ENCODE peak calls at places on chromosome 11, in eight cellular contexts. One of them, this sample, is unnamed.

GRCh38 chr11:59562292-59562691 is 51.0 kb downstream of the OR4D9 start:
- DNase-seq in MM.1S: no peak
- DNase-seq in GM23338: no peak
- DNase-seq in HCT116: no peak
- DNase-seq in PC-3: no peak
- DNase-seq in SK-N-SH: no peak
- DNase-seq in neural progenitor cell: no peak
- DNase-seq in hepatocyte: no peak
- DNase-seq in this sample: no peak

GRCh38 chr11:84390441-84391078 is 1104.4 kb upstream of the CCDC90B start:
- DNase-seq in MM.1S: no peak
- DNase-seq in PC-3: peak
- DNase-seq in neural progenitor cell: peak
- DNase-seq in SK-N-SH: no peak
- DNase-seq in HCT116: no peak
- DNase-seq in hepatocyte: peak
- DNase-seq in GM23338: peak
- DNase-seq in this sample: no peak

GRCh38 chr11:1530686-1531256 is 41.3 kb downstream of the DUSP8 start:
- DNase-seq in HCT116: no peak
- DNase-seq in MM.1S: no peak
- DNase-seq in GM23338: no peak
- DNase-seq in neural progenitor cell: no peak
- DNase-seq in PC-3: no peak
- DNase-seq in SK-N-SH: no peak
- DNase-seq in hepatocyte: no peak
- DNase-seq in this sample: no peak

GRCh38 chr11:75719639-75720239 is 2.1 kb downstream of the MOGAT2 start:
- DNase-seq in neural progenitor cell: no peak
- DNase-seq in MM.1S: no peak
- DNase-seq in HCT116: no peak
- DNase-seq in SK-N-SH: no peak
- DNase-seq in hepatocyte: no peak
- DNase-seq in PC-3: no peak
- DNase-seq in GM23338: no peak
- DNase-seq in this sample: no peak

GRCh38 chr11:19639603-19640002 is 73.0 kb upstream of the NAV2 start:
- DNase-seq in SK-N-SH: no peak
- DNase-seq in HCT116: no peak
- DNase-seq in hepatocyte: no peak
- DNase-seq in PC-3: no peak
- DNase-seq in neural progenitor cell: no peak
- DNase-seq in GM23338: no peak
- DNase-seq in MM.1S: no peak
- DNase-seq in this sample: no peak

GRCh38 chr11:79263001-79263400 is 177.8 kb downstream of the TENM4 start:
- DNase-seq in PC-3: no peak
- DNase-seq in neural progenitor cell: no peak
- DNase-seq in MM.1S: no peak
- DNase-seq in HCT116: no peak
- DNase-seq in GM23338: no peak
- DNase-seq in SK-N-SH: no peak
- DNase-seq in hepatocyte: no peak
- DNase-seq in this sample: no peak

GRCh38 chr11:17575431-17576425 is 28.7 kb downstream of the OTOG start:
- DNase-seq in MM.1S: no peak
- DNase-seq in neural progenitor cell: no peak
- DNase-seq in PC-3: no peak
- DNase-seq in hepatocyte: no peak
- DNase-seq in HCT116: no peak
- DNase-seq in SK-N-SH: no peak
- DNase-seq in GM23338: no peak
- DNase-seq in this sample: no peak

GRCh38 chr11:15307600-15307999 is 192.9 kb downstream of the INSC start:
- DNase-seq in SK-N-SH: no peak
- DNase-seq in HCT116: no peak
- DNase-seq in MM.1S: no peak
- DNase-seq in neural progenitor cell: peak
- DNase-seq in GM23338: peak
- DNase-seq in hepatocyte: no peak
- DNase-seq in PC-3: no peak
- DNase-seq in this sample: no peak

GRCh38 chr11:45856044-45856468 is 8.8 kb downstream of the CRY2 start:
- DNase-seq in PC-3: no peak
- DNase-seq in neural progenitor cell: no peak
- DNase-seq in GM23338: no peak
- DNase-seq in HCT116: no peak
- DNase-seq in MM.1S: no peak
- DNase-seq in hepatocyte: no peak
- DNase-seq in SK-N-SH: no peak
- DNase-seq in this sample: no peak

GRCh38 chr11:76134239-76134638 is 72.1 kb downstream of the WNT11 start:
- DNase-seq in neural progenitor cell: no peak
- DNase-seq in MM.1S: no peak
- DNase-seq in PC-3: no peak
- DNase-seq in GM23338: no peak
- DNase-seq in HCT116: no peak
- DNase-seq in hepatocyte: no peak
- DNase-seq in SK-N-SH: no peak
- DNase-seq in this sample: no peak

GRCh38 chr11:93652679-93653078 is 8.8 kb upstream of the CEP295 start:
- DNase-seq in PC-3: no peak
- DNase-seq in GM23338: no peak
- DNase-seq in HCT116: no peak
- DNase-seq in MM.1S: no peak
- DNase-seq in SK-N-SH: no peak
- DNase-seq in neural progenitor cell: no peak
- DNase-seq in hepatocyte: no peak
- DNase-seq in this sample: no peak

GRCh38 chr11:67641302-67642147 is 2.0 kb upstream of the TBX10 start:
- DNase-seq in SK-N-SH: no peak
- DNase-seq in PC-3: no peak
- DNase-seq in hepatocyte: no peak
- DNase-seq in GM23338: no peak
- DNase-seq in neural progenitor cell: no peak
- DNase-seq in HCT116: no peak
- DNase-seq in MM.1S: no peak
- DNase-seq in this sample: no peak

GRCh38 chr11:124415356-124415923 is 9.2 kb downstream of the OR8B4 start:
- DNase-seq in PC-3: peak
- DNase-seq in SK-N-SH: no peak
- DNase-seq in neural progenitor cell: peak
- DNase-seq in HCT116: peak
- DNase-seq in MM.1S: peak
- DNase-seq in hepatocyte: peak
- DNase-seq in GM23338: peak
- DNase-seq in this sample: peak
- TF ChIP-seq CTCF in PC-3: peak
- TF ChIP-seq CTCF in SK-N-SH: peak
- TF ChIP-seq CTCF in neural progenitor cell: peak
- TF ChIP-seq CTCF in HCT116: peak
- TF ChIP-seq CTCF in MM.1S: peak
- TF ChIP-seq CTCF in hepatocyte: peak
- TF ChIP-seq CTCF in GM23338: peak
- TF ChIP-seq CTCF in this sample: peak

GRCh38 chr11:35661539-35661938 is 1.0 kb upstream of the TRIM44 start:
- DNase-seq in GM23338: no peak
- DNase-seq in SK-N-SH: no peak
- DNase-seq in hepatocyte: no peak
- DNase-seq in MM.1S: no peak
- DNase-seq in PC-3: no peak
- DNase-seq in neural progenitor cell: no peak
- DNase-seq in HCT116: no peak
- DNase-seq in this sample: no peak

GRCh38 chr11:35662061-35662648 is 420 bp upstream of the TRIM44 start:
- DNase-seq in GM23338: no peak
- DNase-seq in PC-3: peak
- DNase-seq in SK-N-SH: peak
- DNase-seq in hepatocyte: peak
- DNase-seq in neural progenitor cell: no peak
- DNase-seq in MM.1S: peak
- DNase-seq in HCT116: no peak
- DNase-seq in this sample: no peak

GRCh38 chr11:35664977-35665441 is 2.4 kb downstream of the TRIM44 start:
- DNase-seq in neural progenitor cell: no peak
- DNase-seq in HCT116: no peak
- DNase-seq in SK-N-SH: no peak
- DNase-seq in PC-3: peak
- DNase-seq in MM.1S: no peak
- DNase-seq in GM23338: peak
- DNase-seq in hepatocyte: no peak
- DNase-seq in this sample: no peak

GRCh38 chr11:35663408-35663702 is 780 bp downstream of the TRIM44 start:
- DNase-seq in SK-N-SH: no peak
- DNase-seq in neural progenitor cell: no peak
- DNase-seq in MM.1S: no peak
- DNase-seq in GM23338: no peak
- DNase-seq in HCT116: no peak
- DNase-seq in PC-3: no peak
- DNase-seq in hepatocyte: no peak
- DNase-seq in this sample: no peak

DNA sequence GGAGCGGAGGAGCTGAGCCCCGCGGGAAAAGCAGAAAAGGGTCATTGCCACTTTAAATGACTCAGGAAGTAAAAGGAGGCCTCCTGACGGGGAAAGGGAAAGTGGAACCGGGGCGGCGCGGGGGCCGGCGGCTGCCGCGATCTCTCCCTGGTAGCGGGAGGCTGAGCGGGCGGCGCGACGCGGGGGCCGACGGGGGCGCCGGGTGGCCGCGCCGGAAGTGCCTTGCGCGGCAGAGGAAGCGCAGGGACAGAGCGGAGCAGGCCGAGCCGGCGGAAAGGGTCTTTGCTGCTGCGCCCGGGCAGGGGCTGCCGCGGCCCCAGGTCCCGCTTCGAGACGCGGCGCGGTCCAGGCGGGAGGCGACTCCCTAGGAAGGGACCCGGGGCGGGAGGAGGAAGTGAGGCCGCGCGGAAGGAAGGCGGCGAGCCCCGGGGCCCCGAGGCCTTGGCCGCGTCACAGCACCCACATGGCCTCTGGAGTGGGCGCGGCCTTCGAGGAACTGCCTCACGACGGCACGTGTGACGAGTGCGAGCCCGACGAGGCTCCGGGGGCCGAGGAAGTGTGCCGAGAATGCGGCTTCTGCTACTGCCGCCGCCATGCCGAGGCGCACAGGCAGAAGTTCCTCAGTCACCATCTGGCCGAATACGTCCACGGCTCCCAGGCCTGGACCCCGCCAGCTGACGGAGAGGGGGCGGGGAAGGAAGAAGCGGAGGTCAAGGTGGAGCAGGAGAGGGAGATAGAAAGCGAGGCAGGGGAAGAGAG is at the start of gene TRIM44:
- DNase-seq in PC-3: peak
- DNase-seq in SK-N-SH: peak
- DNase-seq in hepatocyte: peak
- DNase-seq in MM.1S: peak
- DNase-seq in GM23338: peak
- DNase-seq in HCT116: peak
- DNase-seq in neural progenitor cell: peak
- DNase-seq in this sample: peak
- TF ChIP-seq EZH2phosphoT487 in PC-3: no peak
- TF ChIP-seq EZH2phosphoT487 in SK-N-SH: no peak
- TF ChIP-seq EZH2phosphoT487 in hepatocyte: no peak
- TF ChIP-seq EZH2phosphoT487 in MM.1S: no peak
- TF ChIP-seq EZH2phosphoT487 in GM23338: no peak
- TF ChIP-seq EZH2phosphoT487 in HCT116: no peak
- TF ChIP-seq EZH2phosphoT487 in neural progenitor cell: peak
- TF ChIP-seq EZH2phosphoT487 in this sample: no peak

DNA sequence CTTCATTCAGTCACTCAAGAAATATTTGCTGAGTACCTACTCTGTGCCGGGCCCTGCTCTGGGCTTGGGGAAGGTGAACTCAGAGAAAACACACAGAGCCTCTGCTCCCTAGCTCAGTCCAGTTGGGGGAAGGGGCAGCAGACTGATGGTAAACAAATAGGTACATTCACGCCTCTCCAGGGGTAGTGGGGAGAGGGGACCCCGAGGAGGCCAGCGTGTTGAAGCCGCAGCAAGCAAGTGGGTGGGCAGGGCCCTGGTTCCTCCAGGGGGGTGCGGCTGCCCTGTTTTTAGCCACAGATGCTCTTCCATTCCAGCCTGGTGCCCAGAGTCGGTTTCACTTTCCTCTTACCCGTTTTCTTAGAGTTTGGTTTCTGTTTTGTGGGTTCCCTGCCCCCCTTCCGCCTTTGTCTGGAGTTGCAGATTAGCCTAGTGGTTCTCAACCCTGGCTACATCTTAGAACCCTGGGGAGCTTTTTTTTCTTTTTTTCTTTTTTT is 8.7 kb downstream of the DRAP1 start:
- DNase-seq in HCT116: no peak
- DNase-seq in neural progenitor cell: no peak
- DNase-seq in GM23338: no peak
- DNase-seq in SK-N-SH: no peak
- DNase-seq in MM.1S: peak
- DNase-seq in PC-3: no peak
- DNase-seq in hepatocyte: no peak
- DNase-seq in this sample: peak
- H3K4me2 ChIP-seq in HCT116: no peak
- H3K4me2 ChIP-seq in neural progenitor cell: no peak
- H3K4me2 ChIP-seq in GM23338: no peak
- H3K4me2 ChIP-seq in SK-N-SH: no peak
- H3K4me2 ChIP-seq in MM.1S: peak
- H3K4me2 ChIP-seq in PC-3: no peak
- H3K4me2 ChIP-seq in hepatocyte: no peak
- H3K4me2 ChIP-seq in this sample: peak

DNA sequence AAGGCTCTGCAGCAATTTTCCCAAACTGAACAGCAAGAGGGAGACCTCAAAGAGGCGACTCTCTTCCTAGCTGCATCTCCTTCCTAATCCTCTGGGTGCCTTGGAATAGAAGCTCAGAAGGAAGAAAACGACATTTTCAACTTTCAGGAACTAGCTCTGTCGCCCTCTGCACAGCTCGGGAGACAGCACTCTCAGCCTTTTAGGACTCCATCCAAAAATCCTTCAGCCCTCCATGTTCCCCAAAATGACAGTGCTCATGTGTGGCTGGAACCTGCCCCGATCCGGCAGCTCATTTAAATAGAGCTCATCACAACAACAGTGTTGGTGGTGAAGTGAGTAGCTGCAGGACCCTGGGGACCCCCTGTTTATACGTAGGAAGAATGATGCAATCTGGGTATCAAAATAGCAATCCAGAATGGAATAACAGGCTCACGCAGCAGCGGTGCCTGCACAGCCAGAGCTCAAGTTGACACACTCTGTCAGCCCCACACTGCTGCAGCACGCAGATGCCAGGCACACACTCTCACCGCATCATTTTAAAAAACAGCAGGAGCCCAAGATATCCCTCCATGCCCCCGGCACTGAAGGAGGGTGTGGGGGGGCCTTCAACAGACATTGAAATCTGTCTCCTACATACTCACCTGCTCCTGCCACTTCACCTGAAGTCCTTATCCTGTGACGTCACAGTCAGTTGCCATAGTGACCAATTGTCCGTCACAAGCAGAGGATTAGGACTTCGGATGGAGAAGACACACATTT is 24.1 kb downstream of the TRIM66 start:
- DNase-seq in neural progenitor cell: peak
- DNase-seq in SK-N-SH: no peak
- DNase-seq in HCT116: no peak
- DNase-seq in GM23338: peak
- DNase-seq in PC-3: no peak
- DNase-seq in MM.1S: no peak
- DNase-seq in hepatocyte: no peak
- DNase-seq in this sample: no peak
- TF ChIP-seq CTCF in neural progenitor cell: no peak
- TF ChIP-seq CTCF in SK-N-SH: no peak
- TF ChIP-seq CTCF in HCT116: no peak
- TF ChIP-seq CTCF in GM23338: no peak
- TF ChIP-seq CTCF in PC-3: no peak
- TF ChIP-seq CTCF in MM.1S: no peak
- TF ChIP-seq CTCF in hepatocyte: no peak
- TF ChIP-seq CTCF in this sample: no peak